ENCODE peak calls at places on chromosomes 3 and 15, in six cellular contexts. Z is colonic mucosa; N is mammary epithelial cell; G is activated effector memory CD4-positive, alpha-beta T cell treated with anti-CD3 and anti-CD28 coated beads, Interleukin-2, amount 50 U/mL, for 16 hours; J is iPS-NIHi11; F is anterior cingulate cortex. P is an unnamed sample.

GRCh38 chr3:90011136-90011535 is 903.7 kb downstream of the EPHA3 start:
- DNase-seq in Z (no peak), J (no peak), G (no peak), F (no peak), N (no peak), P (no peak)

GRCh38 chr3:100401674-100402036 is 316 bp downstream of the LNP1 start:
- DNase-seq in J (no peak), Z (peak), N (no peak), G (peak), F (peak), P (peak)

GRCh38 chr3:12458901-12459300 is 25.4 kb upstream of the TSEN2 start:
- DNase-seq in Z (no peak), G (no peak), F (no peak), J (peak), N (no peak), P (peak)

GRCh38 chr3:72907851-72908620 is 20.2 kb downstream of the GXYLT2 start:
- DNase-seq in J (no peak), F (peak), N (peak), G (no peak), Z (no peak), P (no peak)

GRCh38 chr15:74653426-74654082 is 37.9 kb downstream of the CLK3 start:
- DNase-seq in Z (no peak), J (no peak), N (peak), F (no peak), G (no peak), P (peak)

GRCh38 chr3:117562000-117562399 is 852.4 kb downstream of the TUSC7 start:
- DNase-seq in G (no peak), F (no peak), J (no peak), Z (no peak), N (no peak), P (no peak)

GRCh38 chr3:15050405-15051092 is 14.6 kb downstream of the MRPS25 start:
- DNase-seq in J (no peak), N (no peak), F (no peak), G (no peak), Z (no peak), P (no peak)

GRCh38 chr3:53842436-53843194 is 3.6 kb downstream of the CHDH start:
- DNase-seq in N (peak), Z (peak), G (no peak), J (peak), F (peak), P (peak)

GRCh38 chr3:191257286-191257685 is 58.2 kb downstream of the OSTN start:
- DNase-seq in J (no peak), F (no peak), N (no peak), Z (no peak), G (no peak), P (no peak)

GRCh38 chr3:107965141-107965540 is 125.7 kb downstream of the CD47 start:
- DNase-seq in F (no peak), G (no peak), N (no peak), J (no peak), Z (no peak), P (no peak)

GRCh38 chr3:178078933-178079332 is 457.3 kb upstream of the KCNMB2 start:
- DNase-seq in F (no peak), Z (no peak), N (no peak), J (no peak), G (no peak), P (no peak)

GRCh38 chr3:160136421-160136820 is 88.8 kb upstream of the C3orf80 start:
- DNase-seq in Z (no peak), F (no peak), J (no peak), G (no peak), N (no peak), P (no peak)

GRCh38 chr3:192445768-192446644 is 281.3 kb downstream of the FGF12 start:
- DNase-seq in N (peak), G (no peak), J (no peak), F (peak), Z (no peak), P (no peak)

GRCh38 chr3:56799251-56799882 is 2.4 kb downstream of the ARHGEF3 start:
- DNase-seq in G (no peak), J (peak), F (no peak), Z (no peak), N (peak), P (no peak)

GRCh38 chr3:43477600-43477999 is 144.2 kb downstream of the ANO10 start:
- DNase-seq in N (no peak), F (no peak), Z (no peak), J (no peak), G (peak), P (no peak)

GRCh38 chr3:192410684-192410960 is 316.7 kb downstream of the FGF12 start:
- DNase-seq in Z (no peak), J (no peak), G (no peak), F (no peak), N (no peak), P (no peak)

GRCh38 chr3:52742418-52743041 is 28.2 kb downstream of the NEK4 start:
- DNase-seq in F (no peak), J (peak), N (peak), Z (no peak), G (no peak), P (no peak)

GRCh38 chr3:24287728-24288450 is 206.8 kb downstream of the THRB start:
- DNase-seq in Z (no peak), G (no peak), N (no peak), J (no peak), F (peak), P (no peak)

GRCh38 chr15:101488300-101489164 is 975 bp downstream of the PCSK6 start:
- DNase-seq in G (no peak), Z (no peak), F (no peak), J (peak), N (no peak), P (no peak)

GRCh38 chr3:65595997-65596300 is 442.8 kb downstream of the MAGI1 start:
- DNase-seq in N (no peak), Z (no peak), F (no peak), J (no peak), G (no peak), P (no peak)

GRCh38 chr3:124478834-124479233 is 251.4 kb upstream of the UMPS start:
- DNase-seq in G (no peak), J (no peak), N (peak), Z (no peak), F (no peak), P (no peak)

GRCh38 chr15:75646944-75647364 is 758 bp upstream of the SNX33 start:
- DNase-seq in G (no peak), Z (peak), F (no peak), J (no peak), N (peak), P (peak)

GRCh38 chr15:100227781-100228180 is 114.0 kb downstream of the ADAMTS17 start:
- DNase-seq in Z (no peak), F (no peak), J (no peak), G (no peak), N (no peak), P (no peak)

GRCh38 chr15:74251187-74251811 is 15.2 kb downstream of the CCDC33 start:
- DNase-seq in Z (no peak), N (no peak), J (no peak), G (no peak), F (peak), P (no peak)

GRCh38 chr15:66617137-66618090 is 51.6 kb upstream of the LCTL start:
- DNase-seq in F (peak), G (no peak), N (peak), J (no peak), Z (peak), P (peak)

GRCh38 chr15:73697033-73697467 is 12.9 kb downstream of the CD276 start:
- DNase-seq in Z (peak), N (peak), G (peak), F (peak), J (peak), P (peak)

P was measured in left colon.